ENCODE peak calls at places on chromosomes 2 and 18, in ten cellular contexts. E is endothelial cell of umbilical vein, I is Karpas-422, R is lower lobe of right lung, L is cardiac fibroblast, U is neural progenitor cell, X is pancreas, F is HAP-1, Z is hepatocyte, D is HCT116. O is an unnamed sample.

GRCh38 chr2:12448846-12449480 is 267.8 kb upstream of the TRIB2 start:
- DNase-seq in F (no peak), R (no peak), I (no peak), X (no peak), L (no peak), D (no peak), E (no peak), Z (no peak), U (no peak), O (no peak)

GRCh38 chr2:160043265-160043664 is 19.1 kb downstream of the PLA2R1 start:
- DNase-seq in E (no peak), Z (no peak), I (no peak), R (no peak), L (no peak), D (no peak), F (no peak), U (no peak), X (no peak), O (no peak)

GRCh38 chr18:26040051-26040656 is 50.3 kb downstream of the SS18 start:
- DNase-seq in F (no peak), E (peak; percentile 56), R (no peak), U (no peak), L (no peak), I (no peak), X (no peak), Z (no peak), D (no peak), O (no peak)

GRCh38 chr2:67845557-67846114 is 217.2 kb downstream of the C1D start:
- DNase-seq in Z (peak; percentile 9), R (no peak), F (no peak), E (no peak), U (peak; percentile 7), L (no peak), D (no peak), I (no peak), X (no peak), O (no peak)

GRCh38 chr2:109535217-109535946 is 78.4 kb downstream of the SEPTIN10 start:
- DNase-seq in I (no peak), D (no peak), U (no peak), Z (no peak), F (no peak), L (peak; percentile 29), X (no peak), R (no peak), E (no peak), O (no peak)

GRCh38 chr2:115162454-115163293 is 720.2 kb downstream of the DPP10 start:
- DNase-seq in I (no peak), R (no peak), F (peak; percentile 29), U (peak; percentile 68), X (peak; percentile 58), D (no peak), Z (peak; percentile 45), E (no peak), L (no peak), O (peak; percentile 58)

GRCh38 chr18:12011962-12012549 is 30.7 kb downstream of the IMPA2 start:
- DNase-seq in D (no peak), U (no peak), F (no peak), E (no peak), R (peak; percentile 60), Z (no peak), I (no peak), X (peak; percentile 67), L (no peak), O (peak; percentile 72)

GRCh38 chr18:61635901-61636528 is 256.8 kb downstream of the RNF152 start:
- DNase-seq in X (peak; percentile 70), U (peak; percentile 85), R (peak; percentile 49), F (peak; percentile 50), D (peak; percentile 29), L (peak; percentile 67), I (peak; percentile 85), E (peak; percentile 76), Z (peak; percentile 75), O (peak; percentile 59)

GRCh38 chr18:75167759-75168211 is 41.2 kb downstream of the PTGR3 start:
- DNase-seq in I (no peak), R (no peak), F (no peak), E (no peak), L (no peak), D (no peak), U (no peak), Z (no peak), X (no peak), O (no peak)

GRCh38 chr2:173553589-173553988 is 198.9 kb downstream of the CDCA7 start:
- DNase-seq in Z (peak; percentile 49), E (no peak), R (no peak), F (no peak), U (no peak), L (no peak), D (no peak), X (no peak), I (no peak), O (no peak)

GRCh38 chr18:71209944-71210343 is 921.1 kb downstream of the SOCS6 start:
- DNase-seq in U (no peak), E (peak; percentile 90), I (peak; percentile 5), Z (no peak), D (no peak), F (no peak), R (no peak), L (no peak), X (no peak), O (no peak)

GRCh38 chr2:85851253-85851955 is 37.4 kb downstream of the ST3GAL5 start:
- DNase-seq in I (no peak), R (no peak), U (no peak), E (no peak), L (no peak), X (no peak), D (no peak), F (no peak), Z (no peak), O (no peak)

GRCh38 chr18:2893676-2894075 is 46.9 kb downstream of the EMILIN2 start:
- DNase-seq in L (no peak), R (no peak), U (no peak), D (no peak), I (no peak), X (no peak), F (no peak), Z (no peak), E (no peak), O (no peak)

GRCh38 chr18:76988827-76989646 is 143.5 kb downstream of the MBP start:
- DNase-seq in L (no peak), R (no peak), E (no peak), F (no peak), U (no peak), I (no peak), Z (no peak), X (no peak), D (no peak), O (no peak)

GRCh38 chr2:42786561-42787345 is 5.6 kb downstream of the HAAO start:
- DNase-seq in D (no peak), Z (no peak), F (no peak), X (no peak), R (no peak), I (no peak), L (no peak), U (no peak), E (no peak), O (no peak)

GRCh38 chr2:795245-796041 is 118.2 kb upstream of the TMEM18 start:
- DNase-seq in F (no peak), Z (no peak), X (no peak), I (no peak), L (no peak), U (no peak), E (no peak), D (no peak), R (no peak), O (no peak)

GRCh38 chr2:200399046-200399445 is 92.6 kb downstream of the SPATS2L start:
- DNase-seq in U (no peak), X (no peak), Z (no peak), F (no peak), D (no peak), L (no peak), E (peak; percentile 41), I (no peak), R (no peak), O (no peak)

GRCh38 chr18:79936641-79937040 is 14.8 kb downstream of the SLC66A2 start:
- DNase-seq in E (no peak), I (no peak), X (peak; percentile 49), D (no peak), F (no peak), U (no peak), R (peak; percentile 34), Z (no peak), L (no peak), O (no peak)

GRCh38 chr2:112001136-112001764 is 53.8 kb upstream of the TMEM87B start:
- DNase-seq in L (peak; percentile 53), U (no peak), X (no peak), R (no peak), F (no peak), D (no peak), E (peak; percentile 51), I (peak; percentile 71), Z (no peak), O (no peak)
- H3K4me3 ChIP-seq in L (no peak overlapping the region), U (no peak overlapping the region), X (no peak overlapping the region), R (no peak overlapping the region), F (no peak overlapping the region), D (no peak overlapping the region), E (no peak overlapping the region), I (peak overlapping the region; percentile 4), Z (no peak overlapping the region), O (no peak overlapping the region)

DNA sequence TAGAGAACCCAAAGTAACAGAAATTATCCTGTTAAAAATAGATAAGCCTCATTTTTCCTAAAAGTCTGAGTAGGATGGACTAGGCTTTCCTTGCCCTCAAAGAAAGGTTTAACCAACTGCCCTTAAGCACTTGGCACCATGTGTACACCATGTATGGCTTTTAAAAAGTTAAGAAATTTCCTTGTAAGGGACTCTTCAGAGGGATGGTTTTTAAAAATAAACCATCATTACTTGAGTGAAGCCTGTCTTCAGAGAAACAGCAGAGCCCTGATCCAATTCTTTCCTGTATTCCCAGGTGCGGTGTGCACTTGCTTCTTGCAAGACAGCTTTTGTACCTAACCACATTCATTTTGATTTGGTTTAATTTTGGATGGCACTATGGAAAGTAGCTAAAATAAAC is 1.1 kb upstream of the NEMP2 start:
- DNase-seq in F (no peak), D (no peak), L (no peak), Z (no peak), I (no peak), E (no peak), R (no peak), X (no peak), U (no peak), O (no peak)
- H3K4me3 ChIP-seq in F (peak overlapping the region; percentile 48), D (peak overlapping the region; percentile 69), L (no peak overlapping the region), Z (peak overlapping the region; percentile 63), I (peak overlapping the region; percentile 77), E (peak overlapping the region; percentile 66), R (peak overlapping the region; percentile 82), X (peak overlapping the region; percentile 86), U (peak overlapping the region; percentile 62), O (peak overlapping the region; percentile 81)

GRCh38 chr2:127025357-127026062 is 81.4 kb downstream of the BIN1 start:
- DNase-seq in F (peak; percentile 43), L (peak; percentile 87), I (no peak), U (peak; percentile 87), Z (peak; percentile 83), R (peak; percentile 83), E (peak; percentile 50), X (peak; percentile 79), D (no peak), O (peak; percentile 91)
- H3K4me3 ChIP-seq in F (peak overlapping the region; percentile 28), L (peak overlapping the region; percentile 60), I (no peak overlapping the region), U (peak overlapping the region; percentile 58), Z (peak overlapping the region; percentile 11), R (peak overlapping the region; percentile 52), E (peak overlapping the region; percentile 59), X (peak overlapping the region; percentile 23), D (no peak overlapping the region), O (peak overlapping the region; percentile 43)

DNA sequence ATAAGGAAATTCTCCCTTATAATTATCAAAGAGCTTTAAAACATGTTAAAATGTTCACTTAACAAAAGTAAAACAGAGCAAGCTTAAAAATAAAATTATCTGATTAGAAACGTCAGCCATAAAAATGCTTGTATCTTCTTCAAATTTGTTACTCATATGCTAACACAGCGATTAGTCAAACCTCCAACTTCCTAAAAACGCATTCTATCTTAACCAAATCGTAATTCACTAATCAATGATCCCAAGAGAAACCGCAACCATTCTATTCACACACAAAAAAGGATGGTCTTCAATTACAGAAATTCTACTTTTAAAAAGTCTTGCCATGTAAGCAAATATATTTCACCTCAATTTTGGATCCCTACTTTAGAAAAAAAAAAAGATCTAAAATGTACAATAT is 1.9 kb downstream of the STK17B start:
- DNase-seq in U (no peak), Z (no peak), E (peak; percentile 16), D (no peak), R (no peak), F (no peak), I (peak; percentile 76), L (no peak), X (no peak), O (no peak)
- H3K4me3 ChIP-seq in U (peak overlapping the region; percentile 78), Z (peak overlapping the region; percentile 90), E (peak overlapping the region; percentile 83), D (peak overlapping the region; percentile 91), R (peak overlapping the region; percentile 97), F (peak overlapping the region; percentile 87), I (peak overlapping the region; percentile 91), L (peak overlapping the region; percentile 84), X (peak overlapping the region; percentile 98), O (peak overlapping the region; percentile 92)